ENCODE peak calls at places on chromosomes 4 and X, in nine cellular contexts. P, H, R, A, I, Y, M, S and K are unnamed samples.

GRCh38 chrX:1500701-1501624 is 36.0 kb downstream of the P2RY8 start:
- DNase-seq in P (no peak), H (no peak), R (no peak), A (no peak), I (peak; percentile 40), Y (no peak), M (no peak), S (no peak), K (no peak)

GRCh38 chr4:83281326-83281725 is 3.3 kb downstream of the COQ2 start:
- DNase-seq in P (no peak), H (no peak), R (no peak), A (no peak), I (no peak), Y (no peak), M (no peak), S (no peak), K (no peak)

GRCh38 chrX:74420194-74421035 is 878 bp upstream of the SLC16A2 start:
- DNase-seq in P (no peak), H (peak; percentile 58), R (peak; percentile 78), A (no peak), I (no peak), Y (peak; percentile 62), M (no peak), S (peak; percentile 57), K (peak; percentile 41)

GRCh38 chr4:75939890-75940691 is 722 bp downstream of the NAAA start:
- DNase-seq in P (peak; percentile 55), H (peak; percentile 34), R (peak; percentile 81), A (peak; percentile 52), I (peak; percentile 70), Y (peak; percentile 85), M (peak; percentile 60), S (peak; percentile 51), K (peak; percentile 34)

GRCh38 chr4:182549386-182549785 is 306.2 kb downstream of the TENM3 start:
- DNase-seq in P (no peak), H (no peak), R (peak; percentile 74), A (no peak), I (no peak), Y (no peak), M (no peak), S (no peak), K (no peak)

GRCh38 chr4:104446431-104446925 is 48.2 kb downstream of the CXXC4 start:
- DNase-seq in P (no peak), H (no peak), R (no peak), A (no peak), I (no peak), Y (no peak), M (no peak), S (no peak), K (no peak)

GRCh38 chr4:2341911-2342652 is 76.4 kb downstream of the ZFYVE28 start:
- DNase-seq in P (no peak), H (no peak), R (no peak), A (no peak), I (no peak), Y (peak; percentile 32), M (no peak), S (no peak), K (no peak)

GRCh38 chr4:76611611-76612010 is 176.6 kb downstream of the SHROOM3 start:
- DNase-seq in P (no peak), H (no peak), R (no peak), A (no peak), I (no peak), Y (peak; percentile 74), M (no peak), S (no peak), K (no peak)

GRCh38 chr4:5701971-5702370 is 6.4 kb downstream of the EVC2 start:
- DNase-seq in P (no peak), H (no peak), R (no peak), A (no peak), I (no peak), Y (no peak), M (no peak), S (no peak), K (no peak)

GRCh38 chr4:101790521-101791188 is at the start of gene BANK1:
- DNase-seq in P (no peak), H (peak; percentile 31), R (peak; percentile 88), A (no peak), I (peak; percentile 86), Y (peak; percentile 60), M (peak; percentile 66), S (peak; percentile 17), K (no peak)

GRCh38 chr4:151434183-151434860 is 25.3 kb downstream of the FHIP1A start:
- DNase-seq in P (no peak), H (peak; percentile 10), R (no peak), A (no peak), I (no peak), Y (no peak), M (no peak), S (no peak), K (no peak)

GRCh38 chrX:29841750-29842149 is 373.6 kb upstream of the MAGEB2 start:
- DNase-seq in P (no peak), H (peak; percentile 28), R (no peak), A (no peak), I (no peak), Y (no peak), M (no peak), S (no peak), K (no peak)

GRCh38 chrX:86023806-86024205 is 23.6 kb downstream of the CHM start:
- DNase-seq in P (no peak), H (no peak), R (no peak), A (no peak), I (no peak), Y (no peak), M (no peak), S (no peak), K (no peak)

GRCh38 chr4:95129708-95130343 is 372.1 kb downstream of the BMPR1B start:
- DNase-seq in P (no peak), H (peak; percentile 100), R (no peak), A (no peak), I (no peak), Y (no peak), M (no peak), S (no peak), K (no peak)

GRCh38 chr4:181078236-181078635 is 1165.0 kb upstream of the TENM3 start:
- DNase-seq in P (no peak), H (no peak), R (no peak), A (no peak), I (no peak), Y (no peak), M (no peak), S (no peak), K (no peak)

GRCh38 chrX:40651620-40652223 is 4.4 kb upstream of the CXorf38 start:
- DNase-seq in P (peak; percentile 66), H (peak; percentile 72), R (peak; percentile 82), A (peak; percentile 3), I (no peak), Y (peak; percentile 47), M (no peak), S (peak; percentile 35), K (peak; percentile 22)

GRCh38 chr4:98851806-98852205 is 77.1 kb downstream of the EIF4E start:
- DNase-seq in P (no peak), H (peak; percentile 52), R (no peak), A (no peak), I (no peak), Y (no peak), M (no peak), S (no peak), K (no peak)

GRCh38 chr4:79364048-79364447 is 38.2 kb upstream of the NAA11 start:
- DNase-seq in P (no peak), H (no peak), R (no peak), A (no peak), I (no peak), Y (no peak), M (no peak), S (no peak), K (no peak)

GRCh38 chr4:154329268-154329858 is 162.2 kb downstream of the DCHS2 start:
- DNase-seq in P (no peak), H (peak; percentile 46), R (peak; percentile 40), A (no peak), I (no peak), Y (no peak), M (no peak), S (no peak), K (no peak)

GRCh38 chr4:121243476-121243875 is 79.4 kb upstream of the TNIP3 start:
- DNase-seq in P (no peak), H (no peak), R (no peak), A (no peak), I (no peak), Y (no peak), M (no peak), S (no peak), K (no peak)

GRCh38 chr4:184281231-184282139 is 63.8 kb upstream of the ENPP6 start:
- DNase-seq in P (no peak), H (no peak), R (no peak), A (no peak), I (no peak), Y (no peak), M (no peak), S (no peak), K (no peak)

GRCh38 chr4:121278811-121279368 is 101.9 kb downstream of the QRFPR start:
- DNase-seq in P (no peak), H (peak; percentile 68), R (no peak), A (no peak), I (no peak), Y (no peak), M (no peak), S (no peak), K (no peak)

GRCh38 chrX:2502120-2502667 is 1.4 kb upstream of the DHRSX start:
- DNase-seq in P (no peak), H (no peak), R (no peak), A (no peak), I (no peak), Y (no peak), M (no peak), S (no peak), K (no peak)